ENCODE peak calls at places on chromosome 15, in seven cellular contexts. One of them, this sample, is unnamed. For H3K9me3, the result is how much of the 10 kb centered on the place peaks cover.

GRCh38 chr15:90789496-90789895 is 72.3 kb downstream of the BLM start:
- DNase-seq in iPS DF 6.9: no peak
- DNase-seq in left ventricle myocardium inferior: no peak
- DNase-seq in suprapubic skin: no peak
- DNase-seq in neuronal stem cell: no peak
- DNase-seq in cardiac muscle cell: no peak
- DNase-seq in ovary: no peak
- DNase-seq in this sample: no peak

GRCh38 chr15:52491460-52491859 is 37.2 kb downstream of the MYO5A start:
- DNase-seq in iPS DF 6.9: no peak
- DNase-seq in left ventricle myocardium inferior: no peak
- DNase-seq in suprapubic skin: no peak
- DNase-seq in neuronal stem cell: no peak
- DNase-seq in cardiac muscle cell: peak
- DNase-seq in ovary: no peak
- DNase-seq in this sample: no peak

GRCh38 chr15:61383421-61383820 is 154.3 kb upstream of the RORA start:
- DNase-seq in iPS DF 6.9: no peak
- DNase-seq in left ventricle myocardium inferior: no peak
- DNase-seq in suprapubic skin: no peak
- DNase-seq in neuronal stem cell: no peak
- DNase-seq in cardiac muscle cell: peak
- DNase-seq in ovary: no peak
- DNase-seq in this sample: peak

GRCh38 chr15:45678459-45679178 is 43.8 kb downstream of the SQOR start:
- DNase-seq in iPS DF 6.9: no peak
- DNase-seq in left ventricle myocardium inferior: no peak
- DNase-seq in suprapubic skin: no peak
- DNase-seq in neuronal stem cell: no peak
- DNase-seq in cardiac muscle cell: no peak
- DNase-seq in ovary: no peak
- DNase-seq in this sample: no peak

GRCh38 chr15:48396020-48396419 is 64.8 kb downstream of the DUT start:
- DNase-seq in iPS DF 6.9: no peak
- DNase-seq in left ventricle myocardium inferior: no peak
- DNase-seq in suprapubic skin: no peak
- DNase-seq in neuronal stem cell: no peak
- DNase-seq in cardiac muscle cell: no peak
- DNase-seq in ovary: no peak
- DNase-seq in this sample: no peak

GRCh38 chr15:33071451-33071850 is 123.1 kb downstream of the FMN1 start:
- DNase-seq in iPS DF 6.9: no peak
- DNase-seq in left ventricle myocardium inferior: no peak
- DNase-seq in suprapubic skin: no peak
- DNase-seq in neuronal stem cell: no peak
- DNase-seq in cardiac muscle cell: no peak
- DNase-seq in ovary: no peak
- DNase-seq in this sample: no peak

GRCh38 chr15:29050870-29051269 is 165.1 kb downstream of the APBA2 start:
- DNase-seq in iPS DF 6.9: no peak
- DNase-seq in left ventricle myocardium inferior: no peak
- DNase-seq in suprapubic skin: no peak
- DNase-seq in neuronal stem cell: no peak
- DNase-seq in cardiac muscle cell: peak
- DNase-seq in ovary: no peak
- DNase-seq in this sample: no peak

GRCh38 chr15:65192016-65192415 is 6.9 kb upstream of the CLPX start:
- DNase-seq in iPS DF 6.9: no peak
- DNase-seq in left ventricle myocardium inferior: no peak
- DNase-seq in suprapubic skin: no peak
- DNase-seq in neuronal stem cell: no peak
- DNase-seq in cardiac muscle cell: peak
- DNase-seq in ovary: no peak
- DNase-seq in this sample: peak

GRCh38 chr15:52161406-52161966 is 29.7 kb downstream of the GNB5 start:
- DNase-seq in iPS DF 6.9: no peak
- DNase-seq in left ventricle myocardium inferior: no peak
- DNase-seq in suprapubic skin: no peak
- DNase-seq in neuronal stem cell: no peak
- DNase-seq in cardiac muscle cell: no peak
- DNase-seq in ovary: no peak
- DNase-seq in this sample: no peak

DNA sequence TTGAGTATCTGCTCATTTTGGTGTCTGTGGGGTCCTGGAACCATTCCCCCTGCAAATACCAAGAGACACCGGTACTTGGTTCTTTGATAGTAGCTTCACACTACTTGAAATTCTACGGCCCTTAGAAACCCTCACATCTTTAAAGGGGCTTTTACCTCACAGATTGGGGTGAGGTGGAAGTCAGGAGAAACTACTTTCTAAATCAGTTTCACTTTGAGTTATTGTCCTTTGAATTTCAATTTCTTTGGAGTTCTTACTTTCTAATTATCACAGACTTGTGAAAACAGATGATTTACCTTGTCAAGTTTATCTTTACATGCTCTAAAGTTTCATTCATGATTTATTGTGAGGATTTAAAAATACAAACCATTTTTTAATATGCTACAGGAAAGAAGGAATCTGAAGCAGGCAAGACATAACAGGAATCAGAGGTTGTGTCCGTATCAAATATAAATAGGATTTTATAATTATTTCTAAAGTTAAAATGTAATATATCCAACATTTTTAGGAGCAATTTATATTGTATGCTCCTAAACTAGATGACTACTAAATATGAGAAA is 98.9 kb downstream of the NEDD4 start:
- DNase-seq in iPS DF 6.9: no peak
- DNase-seq in left ventricle myocardium inferior: no peak
- DNase-seq in suprapubic skin: no peak
- DNase-seq in neuronal stem cell: no peak
- DNase-seq in cardiac muscle cell: no peak
- DNase-seq in ovary: no peak
- DNase-seq in this sample: no peak
- H3K4me3 ChIP-seq in iPS DF 6.9: no peak
- H3K4me3 ChIP-seq in left ventricle myocardium inferior: peak
- H3K4me3 ChIP-seq in suprapubic skin: no peak
- H3K4me3 ChIP-seq in neuronal stem cell: no peak
- H3K4me3 ChIP-seq in cardiac muscle cell: no peak
- H3K4me3 ChIP-seq in ovary: no peak
- H3K4me3 ChIP-seq in this sample: peak

GRCh38 chr15:69924531-69924930 is 173.2 kb downstream of the TLE3 start:
- DNase-seq in iPS DF 6.9: no peak
- DNase-seq in left ventricle myocardium inferior: no peak
- DNase-seq in suprapubic skin: no peak
- DNase-seq in neuronal stem cell: no peak
- DNase-seq in cardiac muscle cell: no peak
- DNase-seq in ovary: no peak
- DNase-seq in this sample: no peak
- H3K9me3 ChIP-seq in iPS DF 6.9: under half
- H3K9me3 ChIP-seq in left ventricle myocardium inferior: under half
- H3K9me3 ChIP-seq in suprapubic skin: under half
- H3K9me3 ChIP-seq in neuronal stem cell: under half
- H3K9me3 ChIP-seq in cardiac muscle cell: under half
- H3K9me3 ChIP-seq in ovary: under half
- H3K9me3 ChIP-seq in this sample: under half

DNA sequence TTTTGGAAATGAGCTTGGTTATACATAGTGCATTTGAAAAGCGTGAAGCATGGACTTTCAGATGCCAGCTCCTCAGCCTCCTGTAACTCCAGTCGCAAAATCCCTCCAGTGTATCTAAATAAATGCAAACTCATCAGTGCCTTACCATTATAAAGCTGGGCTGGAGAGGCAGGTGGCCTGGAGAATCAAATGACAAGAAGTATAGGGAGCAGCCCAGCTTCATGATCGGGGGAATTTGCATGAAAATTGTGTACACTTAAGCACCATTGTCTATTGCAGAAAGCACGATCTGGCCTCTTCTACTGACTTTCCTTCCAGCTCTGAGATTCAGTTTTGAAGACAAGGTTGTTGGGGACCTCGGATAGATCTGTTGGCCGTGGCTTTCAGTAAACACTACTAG is 71.7 kb downstream of the IGF1R start:
- DNase-seq in iPS DF 6.9: no peak
- DNase-seq in left ventricle myocardium inferior: no peak
- DNase-seq in suprapubic skin: no peak
- DNase-seq in neuronal stem cell: no peak
- DNase-seq in cardiac muscle cell: no peak
- DNase-seq in ovary: no peak
- DNase-seq in this sample: no peak
- H3K4me3 ChIP-seq in iPS DF 6.9: no peak
- H3K4me3 ChIP-seq in left ventricle myocardium inferior: no peak
- H3K4me3 ChIP-seq in suprapubic skin: no peak
- H3K4me3 ChIP-seq in neuronal stem cell: no peak
- H3K4me3 ChIP-seq in cardiac muscle cell: no peak
- H3K4me3 ChIP-seq in ovary: no peak
- H3K4me3 ChIP-seq in this sample: no peak

GRCh38 chr15:25171856-25172687 is 217.3 kb downstream of the SNRPN start:
- DNase-seq in iPS DF 6.9: no peak
- DNase-seq in left ventricle myocardium inferior: peak
- DNase-seq in suprapubic skin: no peak
- DNase-seq in neuronal stem cell: no peak
- DNase-seq in cardiac muscle cell: no peak
- DNase-seq in ovary: peak
- DNase-seq in this sample: no peak
- H3K9me3 ChIP-seq in iPS DF 6.9: under half
- H3K9me3 ChIP-seq in left ventricle myocardium inferior: half or more
- H3K9me3 ChIP-seq in suprapubic skin: under half
- H3K9me3 ChIP-seq in neuronal stem cell: under half
- H3K9me3 ChIP-seq in cardiac muscle cell: under half
- H3K9me3 ChIP-seq in ovary: under half
- H3K9me3 ChIP-seq in this sample: under half

GRCh38 chr15:56042031-56042430 is 48.6 kb upstream of the NEDD4 start:
- DNase-seq in iPS DF 6.9: no peak
- DNase-seq in left ventricle myocardium inferior: no peak
- DNase-seq in suprapubic skin: no peak
- DNase-seq in neuronal stem cell: no peak
- DNase-seq in cardiac muscle cell: no peak
- DNase-seq in ovary: no peak
- DNase-seq in this sample: no peak

GRCh38 chr15:56045068-56045748 is 51.8 kb upstream of the NEDD4 start:
- DNase-seq in iPS DF 6.9: no peak
- DNase-seq in left ventricle myocardium inferior: no peak
- DNase-seq in suprapubic skin: no peak
- DNase-seq in neuronal stem cell: no peak
- DNase-seq in cardiac muscle cell: no peak
- DNase-seq in ovary: no peak
- DNase-seq in this sample: no peak

GRCh38 chr15:56042982-56043980 is 49.9 kb upstream of the NEDD4 start:
- DNase-seq in iPS DF 6.9: no peak
- DNase-seq in left ventricle myocardium inferior: no peak
- DNase-seq in suprapubic skin: no peak
- DNase-seq in neuronal stem cell: no peak
- DNase-seq in cardiac muscle cell: no peak
- DNase-seq in ovary: no peak
- DNase-seq in this sample: no peak

GRCh38 chr15:56040081-56041035 is 46.9 kb upstream of the NEDD4 start:
- DNase-seq in iPS DF 6.9: no peak
- DNase-seq in left ventricle myocardium inferior: peak
- DNase-seq in suprapubic skin: no peak
- DNase-seq in neuronal stem cell: peak
- DNase-seq in cardiac muscle cell: peak
- DNase-seq in ovary: peak
- DNase-seq in this sample: peak

DNA sequence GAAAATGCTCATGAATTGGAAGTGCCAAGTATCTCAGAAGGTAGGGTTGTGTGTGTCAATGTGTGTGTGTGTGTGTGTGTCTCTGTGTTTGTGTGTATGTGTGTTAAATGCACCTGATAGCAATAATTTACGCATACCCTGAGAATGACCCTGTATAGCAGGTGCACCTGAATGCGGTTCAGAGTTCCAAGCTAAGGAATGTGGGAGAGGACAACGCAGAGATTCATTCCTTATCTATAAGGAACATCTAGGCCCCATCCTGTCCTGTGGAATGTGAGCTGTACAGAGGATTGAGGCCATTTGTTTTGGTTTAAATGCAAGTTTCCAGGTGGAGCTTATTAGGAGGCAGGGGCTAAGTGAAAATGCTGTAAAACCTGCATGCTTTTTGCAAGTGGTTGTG is 49.1 kb upstream of the NEDD4 start:
- DNase-seq in iPS DF 6.9: no peak
- DNase-seq in left ventricle myocardium inferior: no peak
- DNase-seq in suprapubic skin: no peak
- DNase-seq in neuronal stem cell: no peak
- DNase-seq in cardiac muscle cell: no peak
- DNase-seq in ovary: no peak
- DNase-seq in this sample: no peak
- H3K4me3 ChIP-seq in iPS DF 6.9: no peak
- H3K4me3 ChIP-seq in left ventricle myocardium inferior: no peak
- H3K4me3 ChIP-seq in suprapubic skin: no peak
- H3K4me3 ChIP-seq in neuronal stem cell: no peak
- H3K4me3 ChIP-seq in cardiac muscle cell: no peak
- H3K4me3 ChIP-seq in ovary: no peak
- H3K4me3 ChIP-seq in this sample: no peak

GRCh38 chr15:25189551-25189950 is 234.8 kb downstream of the SNRPN start:
- DNase-seq in iPS DF 6.9: no peak
- DNase-seq in left ventricle myocardium inferior: no peak
- DNase-seq in suprapubic skin: no peak
- DNase-seq in neuronal stem cell: no peak
- DNase-seq in cardiac muscle cell: no peak
- DNase-seq in ovary: no peak
- DNase-seq in this sample: no peak
- H3K9me3 ChIP-seq in iPS DF 6.9: under half
- H3K9me3 ChIP-seq in left ventricle myocardium inferior: under half
- H3K9me3 ChIP-seq in suprapubic skin: under half
- H3K9me3 ChIP-seq in neuronal stem cell: half or more
- H3K9me3 ChIP-seq in cardiac muscle cell: under half
- H3K9me3 ChIP-seq in ovary: under half
- H3K9me3 ChIP-seq in this sample: under half

DNA sequence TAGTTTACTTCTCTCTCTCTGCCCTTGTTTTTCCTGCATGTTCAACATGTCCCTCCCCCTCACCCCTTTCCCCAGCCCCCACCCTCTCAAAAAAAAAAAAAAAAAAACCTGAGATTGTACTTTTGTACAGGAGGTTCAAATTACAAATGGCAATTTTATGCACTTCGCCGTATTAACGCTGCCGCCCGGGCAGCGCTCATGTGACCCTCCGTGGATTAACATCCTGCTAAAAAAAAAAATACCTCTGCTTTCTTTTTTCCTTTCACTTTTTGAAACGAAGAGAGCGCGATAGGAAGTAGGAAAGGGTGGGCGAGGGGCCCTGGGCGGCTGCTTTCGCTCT is 2.3 kb downstream of the NR2F2 start:
- DNase-seq in iPS DF 6.9: no peak
- DNase-seq in left ventricle myocardium inferior: no peak
- DNase-seq in suprapubic skin: no peak
- DNase-seq in neuronal stem cell: no peak
- DNase-seq in cardiac muscle cell: peak
- DNase-seq in ovary: no peak
- DNase-seq in this sample: no peak
- H3K4me3 ChIP-seq in iPS DF 6.9: no peak
- H3K4me3 ChIP-seq in left ventricle myocardium inferior: peak
- H3K4me3 ChIP-seq in suprapubic skin: peak
- H3K4me3 ChIP-seq in neuronal stem cell: peak
- H3K4me3 ChIP-seq in cardiac muscle cell: peak
- H3K4me3 ChIP-seq in ovary: peak
- H3K4me3 ChIP-seq in this sample: peak

DNA sequence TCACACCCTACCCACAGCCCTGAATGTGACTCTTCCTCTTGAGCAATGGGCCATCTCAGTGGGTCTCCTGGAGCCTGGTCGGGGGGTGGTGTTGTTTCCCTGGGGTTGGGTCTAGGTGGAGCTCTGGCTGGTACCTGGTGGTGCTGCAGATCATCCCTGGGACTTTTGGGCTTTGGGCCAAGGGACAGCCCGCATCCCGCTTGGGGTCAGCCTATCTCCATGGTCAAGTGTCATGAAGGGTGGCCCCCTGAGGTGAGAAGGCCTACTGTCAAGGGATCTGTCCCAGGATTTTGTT is 202.0 kb downstream of the UBE3A start:
- DNase-seq in iPS DF 6.9: no peak
- DNase-seq in left ventricle myocardium inferior: no peak
- DNase-seq in suprapubic skin: no peak
- DNase-seq in neuronal stem cell: no peak
- DNase-seq in cardiac muscle cell: no peak
- DNase-seq in ovary: no peak
- DNase-seq in this sample: no peak
- H3K9me3 ChIP-seq in iPS DF 6.9: under half
- H3K9me3 ChIP-seq in left ventricle myocardium inferior: under half
- H3K9me3 ChIP-seq in suprapubic skin: under half
- H3K9me3 ChIP-seq in neuronal stem cell: half or more
- H3K9me3 ChIP-seq in cardiac muscle cell: under half
- H3K9me3 ChIP-seq in ovary: under half
- H3K9me3 ChIP-seq in this sample: under half